ENCODE peak calls at places on chromosomes 7 and 10, in four cellular contexts. One of them, this sample, is unnamed.

GRCh38 chr7:150404172-150404784 is 25.1 kb downstream of the ZNF775 start:
- DNase-seq in GM23338: no peak
- DNase-seq in nephron progenitor cell: no peak
- DNase-seq in lower leg skin: peak; percentile 83
- DNase-seq in this sample: no peak

GRCh38 chr7:25894002-25894901 is 257.7 kb upstream of the NFE2L3 start:
- DNase-seq in GM23338: peak; percentile 75
- DNase-seq in nephron progenitor cell: no peak
- DNase-seq in lower leg skin: no peak
- DNase-seq in this sample: peak; percentile 41

GRCh38 chr7:158572000-158572828 is 15.4 kb downstream of the PTPRN2 start:
- DNase-seq in GM23338: peak; percentile 34
- DNase-seq in nephron progenitor cell: no peak
- DNase-seq in lower leg skin: no peak
- DNase-seq in this sample: no peak

GRCh38 chr7:24704311-24704710 is 53.0 kb downstream of the GSDME start:
- DNase-seq in GM23338: no peak
- DNase-seq in nephron progenitor cell: no peak
- DNase-seq in lower leg skin: no peak
- DNase-seq in this sample: no peak

GRCh38 chr10:62577666-62578291 is 203.6 kb downstream of the ZNF365 start:
- DNase-seq in GM23338: no peak
- DNase-seq in nephron progenitor cell: no peak
- DNase-seq in lower leg skin: no peak
- DNase-seq in this sample: no peak

GRCh38 chr10:11934262-11934661 is 108.3 kb downstream of the UPF2 start:
- DNase-seq in GM23338: peak; percentile 38
- DNase-seq in nephron progenitor cell: no peak
- DNase-seq in lower leg skin: no peak
- DNase-seq in this sample: no peak

GRCh38 chr10:99631496-99631895 is 11.3 kb upstream of the SLC25A28 start:
- DNase-seq in GM23338: no peak
- DNase-seq in nephron progenitor cell: no peak
- DNase-seq in lower leg skin: no peak
- DNase-seq in this sample: no peak

GRCh38 chr10:125172694-125173093 is 12.3 kb upstream of the CTBP2 start:
- DNase-seq in GM23338: no peak
- DNase-seq in nephron progenitor cell: no peak
- DNase-seq in lower leg skin: peak; percentile 68
- DNase-seq in this sample: no peak

GRCh38 chr10:69715156-69715898 is 85.3 kb downstream of the FAM241B start:
- DNase-seq in GM23338: no peak
- DNase-seq in nephron progenitor cell: no peak
- DNase-seq in lower leg skin: peak; percentile 60
- DNase-seq in this sample: no peak

GRCh38 chr7:44963526-44964290 is 15.1 kb downstream of the MYO1G start:
- DNase-seq in GM23338: no peak
- DNase-seq in nephron progenitor cell: no peak
- DNase-seq in lower leg skin: peak; percentile 73
- DNase-seq in this sample: no peak

GRCh38 chr7:69232445-69233376 is 365.6 kb upstream of the AUTS2 start:
- DNase-seq in GM23338: peak; percentile 94
- DNase-seq in nephron progenitor cell: peak; percentile 10
- DNase-seq in lower leg skin: peak; percentile 36
- DNase-seq in this sample: no peak

GRCh38 chr7:117901089-117901797 is 28.0 kb upstream of the CTTNBP2 start:
- DNase-seq in GM23338: peak; percentile 13
- DNase-seq in nephron progenitor cell: no peak
- DNase-seq in lower leg skin: no peak
- DNase-seq in this sample: no peak

GRCh38 chr10:61836888-61837747 is 64.4 kb upstream of the ARID5B start:
- DNase-seq in GM23338: no peak
- DNase-seq in nephron progenitor cell: no peak
- DNase-seq in lower leg skin: no peak
- DNase-seq in this sample: no peak

GRCh38 chr7:130957140-130957513 is 223.1 kb upstream of the KLF14 start:
- DNase-seq in GM23338: no peak
- DNase-seq in nephron progenitor cell: no peak
- DNase-seq in lower leg skin: no peak
- DNase-seq in this sample: no peak

GRCh38 chr7:124191713-124192112 is 158.8 kb upstream of the TMEM229A start:
- DNase-seq in GM23338: no peak
- DNase-seq in nephron progenitor cell: no peak
- DNase-seq in lower leg skin: no peak
- DNase-seq in this sample: no peak

GRCh38 chr7:152974577-152974976 is 215.0 kb downstream of the ACTR3B start:
- DNase-seq in GM23338: no peak
- DNase-seq in nephron progenitor cell: no peak
- DNase-seq in lower leg skin: no peak
- DNase-seq in this sample: no peak

GRCh38 chr7:127616709-127617108 is 1.2 kb downstream of the PAX4 start:
- DNase-seq in GM23338: no peak
- DNase-seq in nephron progenitor cell: no peak
- DNase-seq in lower leg skin: no peak
- DNase-seq in this sample: no peak

GRCh38 chr7:127618775-127619174 is 833 bp upstream of the PAX4 start:
- DNase-seq in GM23338: no peak
- DNase-seq in nephron progenitor cell: no peak
- DNase-seq in lower leg skin: no peak
- DNase-seq in this sample: no peak

GRCh38 chr7:127618042-127618441 is at the start of gene PAX4:
- DNase-seq in GM23338: no peak
- DNase-seq in nephron progenitor cell: no peak
- DNase-seq in lower leg skin: no peak
- DNase-seq in this sample: no peak

GRCh38 chr7:127620406-127621233 is 2.7 kb upstream of the PAX4 start:
- DNase-seq in GM23338: peak; percentile 80
- DNase-seq in nephron progenitor cell: peak; percentile 16
- DNase-seq in lower leg skin: no peak
- DNase-seq in this sample: no peak

GRCh38 chr7:127619681-127620405 is 1.9 kb upstream of the PAX4 start:
- DNase-seq in GM23338: peak; percentile 89
- DNase-seq in nephron progenitor cell: peak; percentile 14
- DNase-seq in lower leg skin: no peak
- DNase-seq in this sample: no peak
- TF ChIP-seq CTCF in GM23338: peak; percentile 11
- TF ChIP-seq CTCF in nephron progenitor cell: no peak
- TF ChIP-seq CTCF in lower leg skin: no peak
- TF ChIP-seq CTCF in this sample: no peak

GRCh38 chr10:9311702-9312499 is 1257.4 kb downstream of the GATA3 start:
- DNase-seq in GM23338: peak; percentile 17
- DNase-seq in nephron progenitor cell: no peak
- DNase-seq in lower leg skin: no peak
- DNase-seq in this sample: no peak
- TF ChIP-seq CTCF in GM23338: peak; percentile 54
- TF ChIP-seq CTCF in nephron progenitor cell: peak; percentile 29
- TF ChIP-seq CTCF in lower leg skin: no peak
- TF ChIP-seq CTCF in this sample: no peak

GRCh38 chr7:157423348-157423747 is 86.5 kb downstream of the DNAJB6 start:
- DNase-seq in GM23338: no peak
- DNase-seq in nephron progenitor cell: no peak
- DNase-seq in lower leg skin: no peak
- DNase-seq in this sample: no peak

GRCh38 chr7:157426463-157427301 is 89.9 kb downstream of the DNAJB6 start:
- DNase-seq in GM23338: no peak
- DNase-seq in nephron progenitor cell: no peak
- DNase-seq in lower leg skin: no peak
- DNase-seq in this sample: no peak

GRCh38 chr7:157425761-157426160 is 89.0 kb downstream of the DNAJB6 start:
- DNase-seq in GM23338: no peak
- DNase-seq in nephron progenitor cell: no peak
- DNase-seq in lower leg skin: no peak
- DNase-seq in this sample: no peak

GRCh38 chr7:157423886-157424565 is 87.2 kb downstream of the DNAJB6 start:
- DNase-seq in GM23338: no peak
- DNase-seq in nephron progenitor cell: no peak
- DNase-seq in lower leg skin: no peak
- DNase-seq in this sample: no peak

DNA sequence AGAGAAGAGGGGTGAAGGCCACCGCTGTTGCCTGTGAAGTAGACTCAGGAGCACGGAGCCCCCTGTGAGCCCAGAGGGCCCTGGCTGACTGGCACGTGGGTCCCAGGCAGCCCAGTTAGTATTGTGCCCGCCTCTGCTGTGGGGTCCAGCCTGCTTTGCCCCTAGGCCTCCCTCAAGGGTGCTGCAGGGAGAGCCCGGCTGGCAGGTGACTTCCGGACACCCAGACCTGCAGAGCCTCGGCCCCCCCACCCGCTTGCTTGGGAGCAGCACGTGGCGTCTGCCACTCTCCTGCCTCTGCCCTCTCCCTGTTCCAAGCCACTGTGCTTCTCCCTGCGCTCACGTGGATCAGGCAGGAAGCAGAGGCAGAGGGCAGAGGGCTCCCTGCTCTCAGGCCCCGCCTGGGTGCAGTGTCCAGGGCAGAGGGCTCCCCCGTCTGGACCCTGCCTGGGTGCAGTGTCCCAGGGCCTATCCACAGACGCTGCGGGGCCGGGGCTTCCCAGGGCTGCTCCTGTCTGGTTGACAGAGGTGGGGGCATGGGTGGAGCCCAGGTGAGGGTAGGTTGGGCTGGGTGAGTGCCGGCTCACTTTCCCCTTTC is 88.4 kb downstream of the DNAJB6 start:
- DNase-seq in GM23338: no peak
- DNase-seq in nephron progenitor cell: no peak
- DNase-seq in lower leg skin: no peak
- DNase-seq in this sample: no peak
- TF ChIP-seq CTCF in GM23338: no peak
- TF ChIP-seq CTCF in nephron progenitor cell: no peak
- TF ChIP-seq CTCF in lower leg skin: no peak
- TF ChIP-seq CTCF in this sample: no peak

GRCh38 chr10:133308431-133309110 is at the start of the genes TUBGCP2 and ZNF511:
- DNase-seq in GM23338: peak; percentile 81
- DNase-seq in nephron progenitor cell: peak; percentile 88
- DNase-seq in lower leg skin: peak; percentile 97
- DNase-seq in this sample: peak; percentile 92
- TF ChIP-seq CTCF in GM23338: no peak
- TF ChIP-seq CTCF in nephron progenitor cell: no peak
- TF ChIP-seq CTCF in lower leg skin: no peak
- TF ChIP-seq CTCF in this sample: no peak

DNA sequence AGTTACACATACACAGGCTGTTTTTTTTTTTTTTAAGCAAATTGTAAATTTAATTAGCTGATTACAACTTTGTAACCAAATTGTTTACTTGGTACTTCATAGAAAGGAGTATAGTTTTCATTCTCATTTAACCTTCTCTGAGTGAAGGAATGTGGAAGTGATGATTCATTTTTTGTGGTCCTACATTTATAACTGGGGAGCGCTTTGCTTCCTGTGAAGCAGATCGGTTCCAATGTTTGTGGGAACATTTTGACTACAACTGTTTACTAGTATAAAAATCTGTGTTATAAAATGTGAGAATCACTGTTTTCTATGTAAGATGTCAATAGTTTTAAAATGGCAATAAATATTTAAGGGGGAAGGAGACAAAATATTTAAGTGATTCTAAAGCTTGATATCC is 57.0 kb downstream of the NXPH1 start:
- DNase-seq in GM23338: no peak
- DNase-seq in nephron progenitor cell: no peak
- DNase-seq in lower leg skin: no peak
- DNase-seq in this sample: no peak
- TF ChIP-seq CTCF in GM23338: no peak
- TF ChIP-seq CTCF in nephron progenitor cell: no peak
- TF ChIP-seq CTCF in lower leg skin: no peak
- TF ChIP-seq CTCF in this sample: no peak

GRCh38 chr7:142556745-142557144 is 192.5 kb upstream of the PRSS1 start:
- DNase-seq in GM23338: peak; percentile 59
- DNase-seq in nephron progenitor cell: no peak
- DNase-seq in lower leg skin: peak; percentile 87
- DNase-seq in this sample: no peak
- TF ChIP-seq CTCF in GM23338: no peak
- TF ChIP-seq CTCF in nephron progenitor cell: no peak
- TF ChIP-seq CTCF in lower leg skin: no peak
- TF ChIP-seq CTCF in this sample: no peak